ENCODE peak calls at places on chromosomes 2 and 18, in ten cellular contexts. Y is HFF-Myc, L is chondrocyte, O is GM12864, U is fibroblast of lung, S is adrenal gland, N is WERI-Rb-1, V is upper lobe of right lung, E is progenitor cell of endocrine pancreas, Z is BJ. M is an unnamed sample.

GRCh38 chr2:25557179-25558036 is 116.0 kb downstream of the DTNB start:
- DNase-seq in Y (no peak), L (no peak), O (no peak), U (no peak), S (no peak), N (no peak), V (no peak), E (no peak), Z (no peak), M (no peak)

GRCh38 chr2:199485732-199486335 is 28.1 kb upstream of the SATB2 start:
- DNase-seq in Y (peak), L (no peak), O (no peak), U (peak), S (peak), N (peak), V (no peak), E (peak), Z (no peak), M (no peak)

GRCh38 chr2:10319892-10320574 is 17.3 kb downstream of the HPCAL1 start:
- DNase-seq in Y (no peak), L (peak), O (no peak), U (no peak), S (no peak), N (no peak), V (no peak), E (no peak), Z (no peak), M (no peak)

GRCh38 chr2:126679314-126679713 is 23.4 kb downstream of the GYPC start:
- DNase-seq in Y (no peak), L (no peak), O (no peak), U (no peak), S (no peak), N (no peak), V (no peak), E (no peak), Z (no peak), M (no peak)

GRCh38 chr2:108905176-108905575 is 83.8 kb downstream of the EDAR start:
- DNase-seq in Y (no peak), L (no peak), O (no peak), U (no peak), S (no peak), N (no peak), V (no peak), E (no peak), Z (no peak), M (no peak)

GRCh38 chr2:101883860-101884259 is 107.9 kb upstream of the IL1R2 start:
- DNase-seq in Y (peak), L (no peak), O (no peak), U (peak), S (peak), N (no peak), V (no peak), E (no peak), Z (no peak), M (no peak)

GRCh38 chr18:62445386-62445917 is 77.4 kb upstream of the ZCCHC2 start:
- DNase-seq in Y (no peak), L (no peak), O (no peak), U (no peak), S (no peak), N (no peak), V (no peak), E (no peak), Z (no peak), M (no peak)

GRCh38 chr2:60118917-60119316 is 434.5 kb downstream of the BCL11A start:
- DNase-seq in Y (no peak), L (no peak), O (no peak), U (no peak), S (no peak), N (no peak), V (no peak), E (no peak), Z (no peak), M (no peak)

GRCh38 chr18:48739266-48740067 is 200.6 kb downstream of the CTIF start:
- DNase-seq in Y (no peak), L (no peak), O (no peak), U (no peak), S (no peak), N (no peak), V (no peak), E (no peak), Z (no peak), M (no peak)

GRCh38 chr2:82795446-82795845 is 1663.6 kb downstream of the SUCLG1 start:
- DNase-seq in Y (no peak), L (no peak), O (no peak), U (peak), S (no peak), N (no peak), V (no peak), E (no peak), Z (no peak), M (no peak)

GRCh38 chr2:2764739-2765138 is 433.7 kb upstream of the MYT1L start:
- DNase-seq in Y (no peak), L (no peak), O (no peak), U (no peak), S (no peak), N (no peak), V (no peak), E (no peak), Z (no peak), M (no peak)

GRCh38 chr2:223797073-223797472 is 40.3 kb downstream of the AP1S3 start:
- DNase-seq in Y (no peak), L (no peak), O (no peak), U (peak), S (no peak), N (no peak), V (no peak), E (no peak), Z (no peak), M (no peak)

GRCh38 chr2:159124441-159124911 is 156.0 kb downstream of the TANC1 start:
- DNase-seq in Y (no peak), L (no peak), O (no peak), U (peak), S (peak), N (no peak), V (no peak), E (no peak), Z (peak), M (peak)

GRCh38 chr2:134089454-134089853 is 164.4 kb upstream of the MGAT5 start:
- DNase-seq in Y (no peak), L (no peak), O (no peak), U (no peak), S (no peak), N (no peak), V (no peak), E (no peak), Z (no peak), M (no peak)

GRCh38 chr2:199441759-199442158 is 16.0 kb downstream of the SATB2 start:
- DNase-seq in Y (no peak), L (no peak), O (no peak), U (no peak), S (no peak), N (no peak), V (no peak), E (no peak), Z (no peak), M (no peak)

GRCh38 chr2:152925540-152926448 is 207.4 kb downstream of the ARL6IP6 start:
- DNase-seq in Y (no peak), L (no peak), O (peak), U (peak), S (peak), N (peak), V (peak), E (peak), Z (no peak), M (no peak)

GRCh38 chr2:161004379-161004778 is 155.8 kb upstream of the TANK start:
- DNase-seq in Y (no peak), L (no peak), O (no peak), U (peak), S (no peak), N (no peak), V (no peak), E (no peak), Z (no peak), M (no peak)

GRCh38 chr18:24704921-24705620 is 244.6 kb downstream of the HRH4 start:
- DNase-seq in Y (peak), L (no peak), O (no peak), U (peak), S (no peak), N (no peak), V (no peak), E (no peak), Z (peak), M (no peak)

GRCh38 chr2:96552284-96553175 is 16.0 kb downstream of the ARID5A start:
- DNase-seq in Y (no peak), L (peak), O (no peak), U (no peak), S (no peak), N (no peak), V (no peak), E (no peak), Z (no peak), M (peak)

GRCh38 chr18:28789460-28789859 is 612.5 kb upstream of the CDH2 start:
- DNase-seq in Y (no peak), L (no peak), O (no peak), U (no peak), S (no peak), N (no peak), V (no peak), E (no peak), Z (no peak), M (no peak)

GRCh38 chr2:112048887-112049286 is 6.2 kb upstream of the TMEM87B start:
- DNase-seq in Y (peak), L (no peak), O (no peak), U (peak), S (no peak), N (no peak), V (no peak), E (no peak), Z (peak), M (no peak)

GRCh38 chr2:30707304-30707903 is 99.8 kb downstream of the CAPN13 start:
- DNase-seq in Y (no peak), L (no peak), O (no peak), U (no peak), S (no peak), N (no peak), V (peak), E (no peak), Z (no peak), M (no peak)

GRCh38 chr2:1704606-1705556 is 39.4 kb downstream of the PXDN start:
- DNase-seq in Y (no peak), L (no peak), O (no peak), U (peak), S (no peak), N (no peak), V (no peak), E (no peak), Z (no peak), M (no peak)

GRCh38 chr2:51758080-51758479 is 726.1 kb upstream of the NRXN1 start:
- DNase-seq in Y (no peak), L (no peak), O (no peak), U (no peak), S (no peak), N (no peak), V (no peak), E (no peak), Z (no peak), M (no peak)
- TF ChIP-seq CTCF in Y (no peak), L (no peak), O (no peak), U (no peak), S (no peak), N (no peak), V (no peak), E (no peak), Z (no peak), M (no peak)

DNA sequence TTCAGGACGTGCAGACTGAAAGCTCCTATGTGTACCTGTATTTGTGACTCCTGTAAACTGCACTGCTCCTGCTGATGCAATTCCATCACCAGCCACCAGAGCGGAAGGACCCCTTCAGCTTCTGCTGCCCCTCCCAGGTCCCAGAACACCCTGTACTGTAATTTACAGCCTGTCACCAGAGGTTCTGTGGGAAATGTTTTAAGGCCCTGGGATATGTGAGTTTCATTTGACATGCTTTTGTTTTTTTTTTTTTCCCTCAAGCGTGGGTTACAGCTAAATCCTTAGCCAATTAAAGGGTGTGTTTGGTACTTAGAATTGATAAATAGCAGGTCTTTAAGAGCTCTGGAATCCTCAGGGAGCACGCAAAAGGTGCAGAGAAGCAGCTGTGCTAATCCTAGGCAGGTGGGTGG is 79.4 kb downstream of the KCTD1 start:
- DNase-seq in Y (no peak), L (no peak), O (peak), U (no peak), S (no peak), N (peak), V (no peak), E (peak), Z (no peak), M (no peak)
- TF ChIP-seq CTCF in Y (peak), L (peak), O (peak), U (no peak), S (peak), N (peak), V (peak), E (peak), Z (peak), M (peak)

DNA sequence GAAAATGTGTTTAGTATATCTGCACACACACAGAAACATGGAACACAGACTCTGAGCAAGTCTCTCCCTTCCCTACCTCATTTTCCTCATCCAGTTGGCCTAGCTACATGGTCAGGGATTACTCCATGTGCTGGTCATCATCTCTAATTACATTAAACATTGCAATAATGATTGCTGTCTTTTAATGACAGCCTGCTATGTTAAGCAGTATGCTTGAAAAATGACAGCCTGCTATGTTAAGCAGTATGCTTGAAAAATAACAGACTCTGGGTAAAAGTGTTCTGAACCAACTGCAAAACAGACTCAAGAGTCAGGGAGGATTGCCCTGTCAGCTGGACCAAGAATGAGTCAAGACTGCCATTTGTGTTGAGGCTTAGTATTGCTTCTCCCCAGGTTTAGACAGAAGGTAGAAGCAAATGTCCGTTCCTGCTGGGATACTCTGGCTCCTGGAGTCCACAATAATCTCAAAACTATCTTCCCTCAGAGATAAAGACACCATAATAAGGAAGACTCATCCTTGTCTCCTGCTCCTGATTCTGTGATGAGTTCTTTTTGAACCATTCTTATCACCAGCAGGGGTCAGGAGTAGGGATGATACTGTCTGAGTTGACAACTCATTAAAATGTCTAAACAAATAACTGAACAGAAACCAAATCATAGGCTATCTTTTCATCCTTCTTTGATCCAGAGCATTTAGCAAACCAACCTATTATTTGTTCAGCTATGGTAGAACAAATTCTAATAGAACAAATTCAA is 57.7 kb downstream of the CCDC93 start:
- DNase-seq in Y (no peak), L (no peak), O (no peak), U (peak), S (no peak), N (no peak), V (no peak), E (no peak), Z (no peak), M (no peak)
- TF ChIP-seq CTCF in Y (peak), L (peak), O (no peak), U (no peak), S (no peak), N (no peak), V (no peak), E (no peak), Z (no peak), M (peak)

GRCh38 chr2:7753777-7754176 is 836.6 kb downstream of the RNF144A start:
- DNase-seq in Y (no peak), L (no peak), O (no peak), U (no peak), S (no peak), N (no peak), V (no peak), E (no peak), Z (no peak), M (no peak)
- TF ChIP-seq CTCF in Y (no peak), L (no peak), O (no peak), U (no peak), S (no peak), N (no peak), V (no peak), E (no peak), Z (no peak), M (no peak)

DNA sequence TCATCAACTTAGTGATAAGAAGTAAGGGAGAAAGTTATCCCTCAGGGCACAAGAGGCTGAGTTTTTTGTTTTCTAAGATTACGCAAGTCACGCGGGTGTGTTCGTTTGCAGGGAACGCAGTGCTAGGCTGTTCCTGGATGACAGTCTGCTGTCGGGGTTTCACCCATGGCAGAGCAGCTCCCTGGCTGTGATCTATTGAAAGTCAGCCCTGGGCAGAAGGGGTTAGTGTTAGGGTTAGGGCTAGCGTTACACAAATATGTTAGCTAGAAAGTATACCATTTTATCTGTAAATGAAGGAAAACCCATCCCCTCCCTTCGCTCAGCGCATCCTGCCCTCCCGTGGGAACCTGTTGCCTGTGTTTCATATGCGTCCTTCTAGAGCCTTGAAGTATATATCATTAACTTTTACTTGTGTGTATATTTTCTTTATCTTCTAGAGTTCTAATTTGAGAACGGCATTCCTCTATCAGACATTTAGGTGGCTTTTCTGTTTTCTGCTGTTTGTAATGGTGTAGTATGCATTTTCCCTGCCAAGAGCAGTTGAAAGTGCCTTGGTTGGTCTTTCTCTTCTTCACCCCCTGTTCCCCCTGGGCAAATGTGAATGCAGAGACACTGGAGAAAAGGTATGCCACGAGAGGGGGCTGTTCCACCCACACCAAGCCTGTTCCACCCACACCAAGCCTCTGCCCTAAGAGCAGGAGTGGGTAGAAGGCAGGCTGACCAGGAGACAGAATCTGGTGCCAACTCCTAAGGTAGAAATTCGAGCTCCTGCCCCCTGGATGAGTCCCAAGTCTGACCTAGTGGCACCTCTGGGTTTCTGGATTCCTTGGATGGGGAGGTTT is 47.0 kb downstream of the ARMC9 start:
- DNase-seq in Y (no peak), L (no peak), O (no peak), U (peak), S (no peak), N (no peak), V (no peak), E (no peak), Z (no peak), M (no peak)
- TF ChIP-seq CTCF in Y (no peak), L (peak), O (peak), U (no peak), S (no peak), N (peak), V (no peak), E (no peak), Z (no peak), M (no peak)

GRCh38 chr18:56298935-56299334 is 339.5 kb downstream of the TXNL1 start:
- DNase-seq in Y (no peak), L (no peak), O (no peak), U (peak), S (no peak), N (no peak), V (no peak), E (no peak), Z (no peak), M (no peak)
- TF ChIP-seq CTCF in Y (peak), L (peak), O (no peak), U (peak), S (no peak), N (no peak), V (no peak), E (peak), Z (peak), M (no peak)

GRCh38 chr2:238511614-238511950 is 84.9 kb downstream of the ASB1 start:
- DNase-seq in Y (no peak), L (no peak), O (no peak), U (no peak), S (no peak), N (no peak), V (no peak), E (no peak), Z (no peak), M (no peak)

GRCh38 chr2:238510911-238511613 is 84.3 kb downstream of the ASB1 start:
- DNase-seq in Y (no peak), L (no peak), O (no peak), U (no peak), S (no peak), N (no peak), V (peak), E (no peak), Z (no peak), M (no peak)

GRCh38 chr2:238515411-238515810 is 88.7 kb downstream of the ASB1 start:
- DNase-seq in Y (no peak), L (no peak), O (no peak), U (peak), S (no peak), N (no peak), V (no peak), E (no peak), Z (peak), M (no peak)

GRCh38 chr2:238512247-238512867 is 85.6 kb downstream of the ASB1 start:
- DNase-seq in Y (no peak), L (no peak), O (no peak), U (no peak), S (no peak), N (no peak), V (peak), E (no peak), Z (no peak), M (no peak)

DNA sequence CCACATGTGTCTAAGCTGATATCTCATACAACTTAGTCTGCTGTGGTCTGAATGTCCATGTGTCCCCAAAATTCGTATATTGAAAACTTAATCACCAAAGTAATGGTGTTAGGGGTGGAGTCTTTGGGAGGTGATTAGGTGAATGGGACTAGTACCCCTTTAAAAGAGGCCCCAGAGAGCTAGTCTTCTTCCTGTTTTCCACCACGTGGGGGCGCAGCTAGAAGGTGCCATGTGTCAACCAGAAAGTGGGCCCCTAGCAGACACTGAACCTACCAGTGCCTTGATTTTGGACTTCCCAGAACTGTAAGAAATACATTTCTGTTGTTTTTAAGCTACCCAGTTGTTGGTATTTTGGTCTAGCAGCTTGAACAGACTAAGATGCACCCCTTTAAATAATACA is 86.6 kb downstream of the ASB1 start:
- DNase-seq in Y (peak), L (no peak), O (no peak), U (peak), S (peak), N (peak), V (peak), E (no peak), Z (no peak), M (no peak)
- TF ChIP-seq CTCF in Y (peak), L (peak), O (peak), U (peak), S (peak), N (peak), V (peak), E (peak), Z (peak), M (peak)

GRCh38 chr2:129860088-129860487 is 119.4 kb upstream of the RAB6C start:
- DNase-seq in Y (no peak), L (no peak), O (no peak), U (no peak), S (no peak), N (no peak), V (no peak), E (no peak), Z (no peak), M (no peak)
- TF ChIP-seq CTCF in Y (no peak), L (no peak), O (no peak), U (no peak), S (no peak), N (no peak), V (no peak), E (no peak), Z (no peak), M (no peak)

DNA sequence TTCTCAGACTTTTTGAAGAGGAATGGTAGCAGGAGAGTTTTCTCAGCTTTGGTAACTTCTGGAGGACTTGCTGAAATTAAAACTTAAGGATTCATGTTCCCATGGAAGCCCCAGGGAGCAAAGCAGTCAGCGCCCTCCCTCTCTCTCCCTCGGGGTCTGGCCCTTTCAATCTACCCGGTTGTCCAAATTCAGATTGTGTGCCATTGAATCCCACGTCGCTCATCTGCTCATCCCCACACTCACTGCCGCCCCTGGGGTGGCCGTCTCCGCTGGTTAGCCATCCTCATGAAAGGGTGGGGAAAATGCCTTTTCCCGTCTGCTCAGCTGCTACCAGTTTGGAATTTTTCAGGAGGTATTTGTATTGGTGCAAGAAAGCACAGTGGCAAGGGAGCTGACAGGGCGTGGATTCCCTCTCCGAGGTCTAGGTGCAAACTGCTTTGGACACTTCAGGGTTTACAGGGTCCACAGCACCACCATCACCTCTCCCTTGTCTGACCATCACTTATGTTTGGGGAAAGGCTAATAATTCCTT is 27.1 kb downstream of the MCFD2 start:
- DNase-seq in Y (no peak), L (no peak), O (no peak), U (no peak), S (no peak), N (no peak), V (no peak), E (no peak), Z (no peak), M (no peak)
- TF ChIP-seq CTCF in Y (no peak), L (no peak), O (no peak), U (no peak), S (no peak), N (no peak), V (no peak), E (no peak), Z (no peak), M (no peak)

M was measured in CD14-positive monocyte.